ENCODE peak calls at places on chromosomes 6 and 20, in seven cellular contexts. B is K562, G is GM12878, Z is endothelial cell of umbilical vein, I is HepG2, J is H1, W is SK-N-SH. H is an unnamed sample.
A peak's percentile ranks its signal among the peaks of the same experiment; 100 is the strongest.

GRCh38 chr6:91613481-91613880 is 1026.6 kb upstream of the MAP3K7 start:
- DNase-seq in I (no peak), W (no peak), Z (no peak), B (no peak), G (no peak), J (no peak), H (no peak)

GRCh38 chr6:110511401-110511800 is 35.0 kb upstream of the SLC22A16 start:
- DNase-seq in B (no peak), J (peak; percentile 84), G (no peak), I (no peak), W (no peak), Z (no peak), H (no peak)

GRCh38 chr6:55729665-55730064 is 145.7 kb downstream of the BMP5 start:
- DNase-seq in G (no peak), B (no peak), W (no peak), I (no peak), J (no peak), Z (no peak), H (no peak)

GRCh38 chr6:159008656-159009288 is 8.8 kb upstream of the RSPH3 start:
- DNase-seq in G (no peak), I (peak; percentile 25), B (peak; percentile 31), Z (peak; percentile 30), J (no peak), W (peak; percentile 8), H (no peak)

GRCh38 chr20:25310921-25311728 is 63.2 kb downstream of the PYGB start:
- DNase-seq in G (no peak), Z (no peak), B (no peak), I (peak; percentile 55), W (no peak), J (no peak), H (no peak)

GRCh38 chr6:104955927-104956662 is 812 bp upstream of the LIN28B start:
- DNase-seq in Z (no peak), I (peak; percentile 78), W (peak; percentile 62), J (peak; percentile 72), B (peak; percentile 94), G (no peak), H (no peak)

GRCh38 chr20:54219751-54220426 is 12.0 kb downstream of the PFDN4 start:
- DNase-seq in I (peak; percentile 61), Z (peak; percentile 56), G (no peak), W (peak; percentile 53), J (no peak), B (peak; percentile 41), H (peak; percentile 28)

GRCh38 chr20:8291873-8292272 is 159.8 kb downstream of the PLCB1 start:
- DNase-seq in I (no peak), G (no peak), W (no peak), J (no peak), Z (no peak), B (no peak), H (no peak)

GRCh38 chr6:111113731-111114438 is 26.6 kb downstream of the SLC16A10 start:
- DNase-seq in Z (no peak), G (no peak), J (no peak), B (peak; percentile 20), I (no peak), W (peak; percentile 47), H (no peak)

GRCh38 chr6:45049188-45049843 is 278.8 kb upstream of the RUNX2 start:
- DNase-seq in B (peak; percentile 24), G (no peak), W (no peak), Z (peak; percentile 80), I (peak; percentile 61), J (no peak), H (no peak)

GRCh38 chr6:47209632-47210031 is 100.1 kb downstream of the TNFRSF21 start:
- DNase-seq in J (no peak), Z (no peak), B (no peak), W (no peak), I (no peak), G (no peak), H (no peak)

GRCh38 chr20:47235853-47236638 is 120.5 kb downstream of the ZMYND8 start:
- DNase-seq in J (no peak), I (no peak), G (no peak), B (no peak), W (no peak), Z (no peak), H (no peak)

GRCh38 chr6:111813247-111814162 is 59.7 kb downstream of the FYN start:
- DNase-seq in I (no peak), Z (no peak), W (no peak), J (no peak), G (no peak), B (no peak), H (no peak)

GRCh38 chr20:33415948-33416347 is 14.6 kb upstream of the CDK5RAP1 start:
- DNase-seq in I (peak; percentile 56), W (peak; percentile 66), J (peak; percentile 9), G (no peak), B (peak; percentile 63), Z (no peak), H (no peak)

GRCh38 chr6:148426317-148426977 is 83.8 kb downstream of the SASH1 start:
- DNase-seq in W (no peak), B (no peak), G (no peak), J (no peak), Z (peak; percentile 86), I (no peak), H (no peak)

GRCh38 chr6:112443666-112444065 is 96.5 kb downstream of the RFPL4B start:
- DNase-seq in J (no peak), I (no peak), G (no peak), Z (no peak), W (peak; percentile 1), B (no peak), H (no peak)

GRCh38 chr6:5851261-5851757 is 155.4 kb downstream of the NRN1 start:
- DNase-seq in W (no peak), I (no peak), B (no peak), G (no peak), Z (peak; percentile 19), J (peak; percentile 38), H (no peak)

GRCh38 chr6:33021917-33022316 is 12.5 kb upstream of the HLA-DOA start:
- DNase-seq in Z (no peak), W (no peak), I (no peak), G (no peak), J (no peak), B (no peak), H (no peak)

GRCh38 chr6:37306624-37307222 is 47.1 kb upstream of the RNF8 start:
- DNase-seq in Z (no peak), G (no peak), W (no peak), B (no peak), J (no peak), I (no peak), H (no peak)

GRCh38 chr6:139327038-139327437 is 35.2 kb upstream of the TXLNB start:
- DNase-seq in B (no peak), J (no peak), I (no peak), G (peak; percentile 56), W (no peak), Z (no peak), H (no peak)

GRCh38 chr6:139325686-139326085 is 33.9 kb upstream of the TXLNB start:
- DNase-seq in G (no peak), Z (no peak), I (no peak), J (no peak), W (no peak), B (no peak), H (no peak)

GRCh38 chr6:139329224-139329623 is 37.4 kb upstream of the TXLNB start:
- DNase-seq in I (no peak), G (no peak), J (no peak), B (no peak), W (no peak), Z (no peak), H (no peak)

GRCh38 chr6:139330841-139331500 is 39.2 kb upstream of the TXLNB start:
- DNase-seq in W (no peak), G (no peak), Z (no peak), I (no peak), B (no peak), J (no peak), H (no peak)

GRCh38 chr6:139330271-139330670 is 38.5 kb upstream of the TXLNB start:
- DNase-seq in G (no peak), B (no peak), I (no peak), J (no peak), Z (no peak), W (no peak), H (no peak)
- H2AFZ ChIP-seq in G (no peak overlapping the region), B (no peak overlapping the region), I (no peak overlapping the region), J (peak overlapping the region; percentile 31), Z (no peak overlapping the region), W (no peak overlapping the region), H (no peak overlapping the region)

DNA sequence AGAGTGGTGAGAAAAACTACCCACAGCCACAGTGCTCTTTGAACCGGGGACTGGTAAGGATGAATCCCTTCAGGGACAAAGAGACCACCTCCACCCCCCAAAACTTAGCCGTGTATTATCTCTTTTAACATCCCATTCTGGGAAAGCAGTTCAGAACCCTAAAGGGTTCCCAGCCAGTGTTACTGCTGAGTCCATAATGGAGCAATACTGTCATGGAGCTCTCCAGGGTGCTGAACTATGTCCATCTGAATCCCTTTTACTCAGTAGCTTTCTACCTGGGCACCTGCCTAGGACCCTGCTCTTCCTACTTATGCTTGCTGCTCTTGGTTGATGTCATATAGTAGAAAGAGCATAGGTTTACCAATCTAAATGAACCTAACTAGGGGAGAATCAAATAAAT is 22.2 kb upstream of the SAYSD1 start:
- DNase-seq in W (no peak), J (no peak), Z (peak; percentile 29), B (peak; percentile 76), I (peak; percentile 54), G (no peak), H (no peak)
- TF ChIP-seq MAX in W (no peak), J (no peak), Z (no peak), B (no peak), I (no peak), G (no peak), H (no peak)

GRCh38 chr20:31698803-31699718 is 23.6 kb downstream of the BCL2L1 start:
- DNase-seq in W (no peak), G (no peak), J (no peak), Z (peak; percentile 96), B (peak; percentile 75), I (peak; percentile 76), H (peak; percentile 44)

GRCh38 chr20:31698243-31698802 is 24.3 kb downstream of the BCL2L1 start:
- DNase-seq in B (no peak), G (no peak), W (no peak), I (no peak), Z (no peak), J (no peak), H (no peak)

GRCh38 chr20:31699801-31700728 is 22.6 kb downstream of the BCL2L1 start:
- DNase-seq in B (no peak), I (no peak), Z (no peak), W (no peak), J (no peak), G (no peak), H (no peak)

GRCh38 chr20:31701591-31701990 is 21.1 kb downstream of the BCL2L1 start:
- DNase-seq in G (no peak), I (no peak), W (no peak), B (no peak), J (no peak), Z (no peak), H (no peak)

GRCh38 chr20:31700747-31701146 is 21.9 kb downstream of the BCL2L1 start:
- DNase-seq in I (no peak), Z (no peak), G (no peak), W (no peak), B (no peak), J (no peak), H (no peak)
- H3K4me2 ChIP-seq in I (no peak overlapping the region), Z (no peak overlapping the region), G (no peak overlapping the region), W (no peak overlapping the region), B (no peak overlapping the region), J (no peak overlapping the region), H (peak overlapping the region; percentile 57)

DNA sequence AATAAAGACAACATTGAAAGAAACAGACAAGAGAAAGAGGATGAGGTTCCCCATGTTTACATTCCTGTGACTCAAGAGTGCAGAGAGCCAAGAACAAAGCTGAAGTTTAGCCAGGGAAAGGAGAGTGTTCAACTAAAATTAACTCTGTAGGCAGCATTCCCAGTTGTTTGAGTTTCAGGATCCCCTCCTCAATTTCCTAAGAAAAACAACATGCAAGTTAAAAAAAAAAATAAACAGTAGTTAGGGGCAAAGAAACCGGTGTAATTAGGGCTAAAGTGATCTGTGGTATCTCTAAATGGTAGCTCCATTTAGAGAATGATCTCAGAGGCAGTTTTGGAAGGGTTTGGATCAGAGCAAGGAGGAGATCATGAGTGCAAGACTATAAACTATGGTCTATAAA is 30.9 kb upstream of the RAB23 start:
- DNase-seq in G (no peak), B (no peak), Z (no peak), I (no peak), W (no peak), J (no peak), H (no peak)
- H2AFZ ChIP-seq in G (no peak overlapping the region), B (no peak overlapping the region), Z (no peak overlapping the region), I (no peak overlapping the region), W (no peak overlapping the region), J (no peak overlapping the region), H (no peak overlapping the region)